ENCODE peak calls at places on chromosomes 5 and 9, in ten cellular contexts. K is AG08395; T is T-cell; F is EH; D is astrocyte of the cerebellum; W is mammary epithelial cell; L is NCI-H2081; R is NCI-H524 treated with DMSO at 0.1 percent for 48 hours; M is NCI-H69; O is stimulated activated CD8-positive, alpha-beta memory T cell treated with anti-CD3 and anti-CD28 coated beads, Interleukin-15, amount 100 ng/mL, for 1 hour. B is an unnamed sample.

GRCh38 chr9:2729721-2730120 is 12.4 kb downstream of the KCNV2 start:
- DNase-seq in R (no peak), T (no peak), O (no peak), D (no peak), F (peak), L (no peak), K (no peak), M (no peak), W (no peak), B (no peak)

GRCh38 chr5:137757634-137758033 is 3.5 kb upstream of the HNRNPA0 start:
- DNase-seq in W (no peak), F (no peak), O (no peak), K (no peak), M (no peak), T (no peak), L (no peak), R (no peak), D (no peak), B (no peak)

GRCh38 chr9:16337322-16338029 is 533.0 kb downstream of the BNC2 start:
- DNase-seq in O (no peak), W (peak), R (no peak), K (peak), M (peak), T (no peak), D (peak), F (peak), L (no peak), B (no peak)

GRCh38 chr5:134656690-134657089 is 8.1 kb downstream of the SEC24A start:
- DNase-seq in R (no peak), F (no peak), W (no peak), T (no peak), M (no peak), O (no peak), L (no peak), K (no peak), D (no peak), B (no peak)

GRCh38 chr5:168317096-168317520 is 25.7 kb downstream of the WWC1 start:
- DNase-seq in D (no peak), T (no peak), K (no peak), F (no peak), O (no peak), L (no peak), M (no peak), R (no peak), W (no peak), B (no peak)

GRCh38 chr5:118224546-118224945 is 763.8 kb downstream of the DTWD2 start:
- DNase-seq in K (peak), O (no peak), M (no peak), D (peak), W (peak), R (no peak), F (peak), T (no peak), L (no peak), B (no peak)

GRCh38 chr9:79858509-79858908 is 286.7 kb downstream of the TLE4 start:
- DNase-seq in W (peak), K (peak), D (no peak), L (no peak), M (no peak), O (no peak), R (no peak), F (peak), T (no peak), B (no peak)

GRCh38 chr5:39118638-39119037 is 44.4 kb upstream of the RICTOR start:
- DNase-seq in F (no peak), M (no peak), D (no peak), T (no peak), R (no peak), L (no peak), O (no peak), K (no peak), W (no peak), B (no peak)

GRCh38 chr9:70954126-70954525 is 167.3 kb downstream of the TRPM3 start:
- DNase-seq in F (peak), K (peak), O (no peak), W (peak), L (no peak), M (no peak), D (peak), T (no peak), R (no peak), B (no peak)

GRCh38 chr9:61668846-61669245 is 479.0 kb downstream of the SPATA31A7 start:
- DNase-seq in T (no peak), K (no peak), F (no peak), R (no peak), O (no peak), M (no peak), W (no peak), L (no peak), D (no peak), B (no peak)

GRCh38 chr5:176359658-176360057 is 1.9 kb downstream of the KIAA1191 start:
- DNase-seq in L (no peak), R (no peak), D (no peak), W (peak), O (no peak), M (no peak), K (no peak), T (no peak), F (peak), B (no peak)

GRCh38 chr9:136545065-136545965 is 533 bp downstream of the NOTCH1 start:
- DNase-seq in O (no peak), M (peak), W (peak), F (peak), R (no peak), L (no peak), T (peak), K (peak), D (no peak), B (no peak)

GRCh38 chr5:167049043-167049663 is 1242.3 kb upstream of the WWC1 start:
- DNase-seq in W (peak), F (no peak), L (peak), T (no peak), R (no peak), O (no peak), M (peak), D (peak), K (peak), B (no peak)

GRCh38 chr9:114930063-114930812 is at the start of gene TNFSF8:
- DNase-seq in L (no peak), F (no peak), R (no peak), M (peak), D (no peak), T (peak), K (no peak), W (no peak), O (peak), B (no peak)

GRCh38 chr9:30036558-30036957 is 2347.9 kb upstream of the ACO1 start:
- DNase-seq in W (no peak), M (no peak), R (no peak), K (no peak), F (no peak), O (no peak), T (no peak), L (no peak), D (no peak), B (no peak)

GRCh38 chr5:133370281-133370890 is 242.0 kb downstream of the FSTL4 start:
- DNase-seq in K (peak), F (peak), R (no peak), O (no peak), T (no peak), L (no peak), M (no peak), W (peak), D (no peak), B (no peak)

GRCh38 chr9:89686134-89686533 is 81.3 kb downstream of the GADD45G start:
- DNase-seq in M (peak), T (no peak), D (no peak), R (no peak), K (no peak), F (no peak), O (no peak), L (peak), W (peak), B (no peak)

GRCh38 chr9:134210908-134211810 is 46.8 kb upstream of the RNU6ATAC start:
- DNase-seq in T (no peak), L (no peak), O (no peak), F (no peak), M (no peak), R (no peak), W (no peak), K (no peak), D (peak), B (no peak)

GRCh38 chr9:83629433-83630104 is 6.6 kb downstream of the IDNK start:
- DNase-seq in T (no peak), R (no peak), F (no peak), M (peak), W (no peak), O (no peak), K (no peak), D (no peak), L (no peak), B (no peak)

GRCh38 chr9:75891277-75892167 is 1.0 kb downstream of the PCSK5 start:
- DNase-seq in W (peak), L (no peak), F (peak), K (peak), M (peak), R (no peak), O (no peak), D (no peak), T (peak), B (no peak)

GRCh38 chr9:98104445-98104881 is 14.6 kb downstream of the TRIM14 start:
- DNase-seq in L (no peak), F (no peak), D (no peak), M (no peak), T (no peak), K (no peak), R (no peak), O (no peak), W (no peak), B (no peak)

GRCh38 chr5:141001854-141002666 is 35.8 kb downstream of the PCDHAC2 start:
- DNase-seq in T (no peak), K (no peak), M (peak), D (no peak), F (no peak), L (peak), W (peak), O (no peak), R (no peak), B (no peak)

GRCh38 chr9:98709968-98710965 is 1.5 kb upstream of the GABBR2 start:
- DNase-seq in L (no peak), F (peak), D (peak), K (peak), T (no peak), O (no peak), M (peak), R (no peak), W (peak), B (no peak)

GRCh38 chr9:131668439-131669233 is 71.2 kb downstream of the RAPGEF1 start:
- DNase-seq in M (peak), K (peak), D (peak), O (peak), F (peak), W (peak), T (peak), L (peak), R (no peak), B (no peak)

GRCh38 chr5:2996248-2996647 is 244.8 kb upstream of the IRX2 start:
- DNase-seq in O (no peak), K (no peak), L (no peak), W (no peak), D (no peak), M (no peak), R (no peak), T (no peak), F (no peak), B (no peak)

GRCh38 chr9:28120241-28121025 is 547.2 kb upstream of the C9orf72 start:
- DNase-seq in L (peak), O (no peak), R (no peak), K (no peak), F (no peak), M (peak), T (no peak), W (no peak), D (no peak), B (no peak)

GRCh38 chr9:85702881-85703280 is 38.9 kb downstream of the AGTPBP1 start:
- DNase-seq in W (no peak), M (no peak), F (no peak), D (no peak), L (no peak), R (no peak), T (no peak), O (no peak), K (no peak), B (no peak)

GRCh38 chr5:61401726-61402125 is 69.7 kb downstream of the ZSWIM6 start:
- DNase-seq in F (peak), M (peak), T (no peak), K (peak), W (peak), L (no peak), O (no peak), D (no peak), R (no peak), B (no peak)

B was measured in GM12864.